ENCODE peak calls at places on chromosomes 1 and 21, in seven cellular contexts. X is right cardiac atrium, K is stomach, A is fibroblast of pulmonary artery, B is AG10803, L is adrenal gland, J is astrocyte of the spinal cord. N is an unnamed sample.

GRCh38 chr21:38716942-38717341 is 88.8 kb upstream of the ETS2 start:
- DNase-seq in X (no peak), K (no peak), A (no peak), B (peak), L (no peak), J (no peak), N (no peak)

GRCh38 chr1:12069616-12070244 is 6.6 kb downstream of the TNFRSF8 start:
- DNase-seq in X (no peak), K (no peak), A (no peak), B (no peak), L (no peak), J (no peak), N (no peak)

GRCh38 chr1:32870615-32871363 is at the start of gene FNDC5:
- DNase-seq in X (peak), K (no peak), A (peak), B (no peak), L (no peak), J (no peak), N (no peak)

GRCh38 chr1:155044812-155045690 is 6.1 kb upstream of the ADAM15 start:
- DNase-seq in X (peak), K (peak), A (peak), B (peak), L (peak), J (peak), N (peak)

GRCh38 chr1:30525980-30526651 is 197.3 kb downstream of the MATN1 start:
- DNase-seq in X (no peak), K (peak), A (peak), B (peak), L (peak), J (peak), N (no peak)

GRCh38 chr1:63320024-63320799 is 2.2 kb upstream of the FOXD3 start:
- DNase-seq in X (peak), K (no peak), A (no peak), B (no peak), L (no peak), J (no peak), N (no peak)

GRCh38 chr1:204314209-204314892 is 45.4 kb downstream of the PLEKHA6 start:
- DNase-seq in X (no peak), K (no peak), A (no peak), B (no peak), L (no peak), J (no peak), N (no peak)

GRCh38 chr1:165218666-165219065 is 137.8 kb downstream of the LMX1A start:
- DNase-seq in X (no peak), K (no peak), A (no peak), B (no peak), L (no peak), J (no peak), N (no peak)

GRCh38 chr1:116122955-116123757 is 12.0 kb downstream of the MAB21L3 start:
- DNase-seq in X (no peak), K (peak), A (peak), B (peak), L (no peak), J (peak), N (peak)

GRCh38 chr21:33403786-33404571 is 766 bp downstream of the IFNGR2 start:
- DNase-seq in X (peak), K (peak), A (peak), B (peak), L (peak), J (peak), N (peak)

GRCh38 chr1:98045211-98046030 is 124.6 kb upstream of the DPYD start:
- DNase-seq in X (peak), K (peak), A (peak), B (peak), L (no peak), J (peak), N (no peak)

GRCh38 chr1:97996880-97997279 is 76.0 kb upstream of the DPYD start:
- DNase-seq in X (no peak), K (no peak), A (peak), B (no peak), L (no peak), J (no peak), N (no peak)

GRCh38 chr21:15732290-15732995 is 2.7 kb downstream of the USP25 start:
- DNase-seq in X (no peak), K (no peak), A (peak), B (peak), L (no peak), J (peak), N (no peak)

GRCh38 chr1:43241352-43241953 is 28.3 kb upstream of the TMEM125 start:
- DNase-seq in X (no peak), K (no peak), A (peak), B (peak), L (no peak), J (peak), N (no peak)

GRCh38 chr1:199978408-199978940 is 49.0 kb upstream of the NR5A2 start:
- DNase-seq in X (no peak), K (no peak), A (peak), B (peak), L (no peak), J (no peak), N (no peak)

GRCh38 chr1:221962385-221962784 is 220.5 kb upstream of the DUSP10 start:
- DNase-seq in X (no peak), K (no peak), A (no peak), B (no peak), L (no peak), J (no peak), N (no peak)

GRCh38 chr1:54462597-54463258 is 56.5 kb upstream of the SSBP3 start:
- DNase-seq in X (no peak), K (no peak), A (no peak), B (no peak), L (no peak), J (no peak), N (no peak)

GRCh38 chr1:230408971-230409370 is 17.2 kb downstream of the PGBD5 start:
- DNase-seq in X (no peak), K (no peak), A (no peak), B (no peak), L (no peak), J (no peak), N (no peak)

GRCh38 chr1:221576268-221576667 is 165.6 kb downstream of the DUSP10 start:
- DNase-seq in X (no peak), K (no peak), A (peak), B (peak), L (no peak), J (peak), N (no peak)

GRCh38 chr1:158075078-158075477 is 81.6 kb downstream of the KIRREL1 start:
- DNase-seq in X (no peak), K (no peak), A (no peak), B (no peak), L (no peak), J (no peak), N (no peak)

GRCh38 chr21:37079211-37079824 is 6.3 kb downstream of the TTC3 start:
- DNase-seq in X (no peak), K (no peak), A (no peak), B (no peak), L (no peak), J (no peak), N (no peak)

GRCh38 chr1:51671527-51672325 is 54.8 kb downstream of the OSBPL9 start:
- DNase-seq in X (no peak), K (no peak), A (peak), B (no peak), L (no peak), J (peak), N (no peak)

GRCh38 chr1:12542596-12543592 is 75.1 kb downstream of the DHRS3 start:
- DNase-seq in X (peak), K (no peak), A (no peak), B (no peak), L (no peak), J (no peak), N (no peak)

GRCh38 chr1:203331224-203331623 is 19.7 kb downstream of the FMOD start:
- DNase-seq in X (no peak), K (no peak), A (no peak), B (no peak), L (no peak), J (no peak), N (no peak)

GRCh38 chr21:39373634-39374033 is 24.7 kb upstream of the HMGN1 start:
- DNase-seq in X (no peak), K (no peak), A (peak), B (peak), L (no peak), J (peak), N (no peak)

GRCh38 chr21:38470762-38471161 is 27.5 kb downstream of the ERG start:
- DNase-seq in X (no peak), K (no peak), A (peak), B (peak), L (no peak), J (peak), N (no peak)

GRCh38 chr1:207815913-207816312 is 64.1 kb downstream of the CD46 start:
- DNase-seq in X (no peak), K (no peak), A (no peak), B (peak), L (peak), J (no peak), N (no peak)

GRCh38 chr21:21714396-21714795 is 716.2 kb downstream of the NCAM2 start:
- DNase-seq in X (no peak), K (no peak), A (peak), B (peak), L (no peak), J (peak), N (no peak)

GRCh38 chr1:27332536-27333281 is 9.1 kb upstream of the SYTL1 start:
- DNase-seq in X (peak), K (peak), A (peak), B (peak), L (peak), J (peak), N (peak)

GRCh38 chr1:23426828-23427227 is 2.3 kb upstream of the TCEA3 start:
- DNase-seq in X (no peak), K (no peak), A (no peak), B (no peak), L (no peak), J (no peak), N (no peak)

GRCh38 chr21:39911286-39911685 is 44.0 kb downstream of the PCP4 start:
- DNase-seq in X (no peak), K (no peak), A (no peak), B (no peak), L (no peak), J (no peak), N (no peak)

GRCh38 chr1:8439015-8439702 is 121.2 kb downstream of the SLC45A1 start:
- DNase-seq in X (peak), K (peak), A (peak), B (peak), L (peak), J (peak), N (peak)

GRCh38 chr1:227774051-227774720 is 39.0 kb downstream of the SNAP47 start:
- DNase-seq in X (no peak), K (no peak), A (no peak), B (no peak), L (no peak), J (no peak), N (no peak)

GRCh38 chr1:212214377-212214776 is 70.8 kb upstream of the PPP2R5A start:
- DNase-seq in X (no peak), K (no peak), A (no peak), B (no peak), L (no peak), J (no peak), N (no peak)
- H3K4me3 ChIP-seq in X (no peak), K (no peak), A (no peak), B (no peak), L (no peak), J (no peak), N (no peak)

GRCh38 chr1:185314416-185314815 is 2.6 kb downstream of the IVNS1ABP start:
- DNase-seq in X (no peak), K (no peak), A (no peak), B (no peak), L (no peak), J (no peak), N (no peak)
- H3K4me3 ChIP-seq in X (peak), K (peak), A (peak), B (peak), L (no peak), J (peak), N (no peak)

DNA sequence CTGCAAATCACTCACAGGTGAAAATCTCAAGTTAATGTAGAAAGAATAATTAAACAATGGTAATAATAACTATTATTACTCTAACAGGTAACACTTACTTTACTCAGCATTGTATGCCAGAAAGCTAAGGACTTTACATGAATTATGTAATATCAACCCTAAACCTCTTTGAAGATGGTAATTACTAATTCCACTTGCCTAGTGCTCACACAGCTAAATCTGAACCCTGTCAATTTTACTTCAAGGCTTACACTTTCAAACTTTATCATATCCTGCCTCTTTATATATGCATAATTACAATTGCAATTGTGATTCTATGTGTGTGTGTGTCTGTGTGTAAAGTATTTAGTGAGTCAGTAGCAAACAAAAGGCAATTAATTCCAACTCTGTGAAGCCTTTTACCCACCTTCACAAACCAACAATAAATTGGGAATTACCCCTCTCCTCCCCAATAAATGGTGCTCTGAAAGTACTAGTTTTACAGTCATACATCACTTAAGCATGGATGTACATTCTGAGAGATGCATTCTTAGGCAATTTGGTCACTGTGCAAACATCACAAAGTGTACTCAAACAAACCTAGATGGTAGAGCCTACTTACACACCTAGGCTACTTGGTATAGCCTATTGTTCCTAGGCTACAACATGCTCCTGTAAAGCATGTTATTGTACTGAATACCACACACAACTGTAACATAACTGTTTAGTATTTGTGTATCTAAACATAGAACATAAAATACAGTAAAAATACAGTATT is 5.9 kb downstream of the ZNF644 start:
- DNase-seq in X (no peak), K (no peak), A (no peak), B (no peak), L (no peak), J (peak), N (no peak)
- H3K4me3 ChIP-seq in X (no peak), K (no peak), A (no peak), B (no peak), L (no peak), J (no peak), N (no peak)

GRCh38 chr1:196074182-196074581 is 534.1 kb downstream of the KCNT2 start:
- DNase-seq in X (no peak), K (no peak), A (no peak), B (no peak), L (no peak), J (no peak), N (no peak)

GRCh38 chr1:196071452-196071851 is 536.8 kb downstream of the KCNT2 start:
- DNase-seq in X (no peak), K (no peak), A (no peak), B (no peak), L (no peak), J (no peak), N (no peak)

GRCh38 chr1:196078691-196079090 is 529.5 kb downstream of the KCNT2 start:
- DNase-seq in X (no peak), K (no peak), A (peak), B (no peak), L (no peak), J (peak), N (no peak)

GRCh38 chr1:196070940-196071339 is 537.3 kb downstream of the KCNT2 start:
- DNase-seq in X (no peak), K (no peak), A (no peak), B (no peak), L (no peak), J (peak), N (no peak)

DNA sequence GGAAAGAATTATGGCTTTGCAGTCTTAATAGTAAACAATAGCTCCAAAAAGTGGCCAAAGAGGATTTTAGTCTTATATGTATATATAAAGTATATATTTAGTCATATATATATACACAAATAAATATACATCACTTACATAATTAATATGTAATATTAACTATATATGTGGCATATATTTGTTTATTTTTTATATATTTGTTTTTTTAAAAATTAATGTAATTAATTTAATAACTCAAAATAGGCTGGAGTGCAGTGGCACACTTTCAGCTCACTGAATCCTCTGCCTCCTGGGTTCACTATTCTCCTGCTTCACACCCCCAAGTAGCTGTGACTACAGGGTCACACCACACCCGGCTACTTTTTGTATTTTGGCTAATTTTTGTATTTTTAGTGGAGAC is 532.6 kb downstream of the KCNT2 start:
- DNase-seq in X (no peak), K (no peak), A (no peak), B (no peak), L (no peak), J (no peak), N (no peak)
- H3K4me3 ChIP-seq in X (no peak), K (no peak), A (no peak), B (no peak), L (no peak), J (no peak), N (no peak)

GRCh38 chr1:153260980-153261792 is 1.7 kb downstream of the LORICRIN start:
- DNase-seq in X (peak), K (no peak), A (peak), B (peak), L (no peak), J (peak), N (no peak)
- H3K4me3 ChIP-seq in X (peak), K (peak), A (peak), B (peak), L (no peak), J (peak), N (peak)

GRCh38 chr1:206503591-206504362 is 3.6 kb upstream of the RASSF5 start:
- DNase-seq in X (peak), K (no peak), A (peak), B (peak), L (peak), J (peak), N (peak)
- H3K4me3 ChIP-seq in X (no peak), K (no peak), A (no peak), B (no peak), L (no peak), J (no peak), N (no peak)